ENCODE peak calls at places on chromosome 21, in four cellular contexts. G, M, N and J are unnamed samples. For H3K4me1, the result is how much of the 10 kb centered on the place peaks cover.

GRCh38 chr21:22106720-22107410 is 1108.7 kb downstream of the NCAM2 start:
- DNase-seq in G (no peak), M (no peak), N (no peak), J (no peak)

GRCh38 chr21:45537746-45538291 is 4.4 kb downstream of the SLC19A1 start:
- DNase-seq in G (no peak), M (peak), N (no peak), J (no peak)

GRCh38 chr21:42411197-42411869 is 7.6 kb downstream of the UBASH3A start:
- DNase-seq in G (no peak), M (no peak), N (no peak), J (no peak)

GRCh38 chr21:27582246-27582945 is 615.5 kb upstream of the ADAMTS5 start:
- DNase-seq in G (no peak), M (no peak), N (no peak), J (no peak)

GRCh38 chr21:42459583-42460215 is 36.3 kb downstream of the RSPH1 start:
- DNase-seq in G (no peak), M (peak), N (no peak), J (no peak)

GRCh38 chr21:43691086-43691795 is 27.7 kb upstream of the PDXK start:
- DNase-seq in G (no peak), M (no peak), N (no peak), J (no peak)

GRCh38 chr21:41258617-41259016 is 58.0 kb upstream of the FAM3B start:
- DNase-seq in G (no peak), M (no peak), N (no peak), J (no peak)

GRCh38 chr21:42537106-42537742 is 23.6 kb downstream of the SLC37A1 start:
- DNase-seq in G (no peak), M (no peak), N (no peak), J (no peak)

GRCh38 chr21:42594616-42595280 is 58.7 kb upstream of the PDE9A start:
- DNase-seq in G (no peak), M (no peak), N (no peak), J (no peak)

GRCh38 chr21:43203523-43204080 is 34.8 kb downstream of the CRYAA start:
- DNase-seq in G (no peak), M (no peak), N (no peak), J (peak)

GRCh38 chr21:18517905-18518566 is 114.5 kb upstream of the TMPRSS15 start:
- DNase-seq in G (no peak), M (no peak), N (peak), J (no peak)

GRCh38 chr21:29155118-29155932 is 24.9 kb downstream of the MAP3K7CL start:
- DNase-seq in G (peak), M (no peak), N (no peak), J (peak)

GRCh38 chr21:42319851-42320602 is 4.8 kb upstream of the TFF3 start:
- DNase-seq in G (no peak), M (no peak), N (no peak), J (no peak)

GRCh38 chr21:45278156-45278911 is 9.4 kb downstream of the POFUT2 start:
- DNase-seq in G (no peak), M (no peak), N (no peak), J (no peak)

GRCh38 chr21:21737186-21737585 is 739.0 kb downstream of the NCAM2 start:
- DNase-seq in G (no peak), M (no peak), N (no peak), J (no peak)

GRCh38 chr21:45970674-45971486 is 10.7 kb upstream of the COL6A1 start:
- DNase-seq in G (no peak), M (peak), N (peak), J (peak)

GRCh38 chr21:27425574-27425973 is 458.7 kb upstream of the ADAMTS5 start:
- DNase-seq in G (no peak), M (no peak), N (peak), J (no peak)

GRCh38 chr21:44377201-44377921 is 23.9 kb downstream of the TRPM2 start:
- DNase-seq in G (no peak), M (no peak), N (no peak), J (no peak)

GRCh38 chr21:39134288-39134810 is 48.9 kb downstream of the PSMG1 start:
- DNase-seq in G (no peak), M (no peak), N (no peak), J (no peak)

GRCh38 chr21:45543371-45543709 is 1.1 kb upstream of the SLC19A1 start:
- DNase-seq in G (peak), M (no peak), N (no peak), J (no peak)

GRCh38 chr21:46063227-46063626 is 34.7 kb upstream of the COL6A2 start:
- DNase-seq in G (no peak), M (no peak), N (no peak), J (no peak)

GRCh38 chr21:44898011-44898493 is 22.6 kb downstream of the ITGB2 start:
- DNase-seq in G (no peak), M (no peak), N (no peak), J (no peak)

GRCh38 chr21:38256599-38257302 is at the start of gene KCNJ15:
- DNase-seq in G (no peak), M (no peak), N (no peak), J (no peak)

GRCh38 chr21:41316641-41317392 is at the start of gene FAM3B:
- DNase-seq in G (peak), M (peak), N (no peak), J (no peak)

GRCh38 chr21:27326293-27326692 is 359.4 kb upstream of the ADAMTS5 start:
- DNase-seq in G (no peak), M (no peak), N (no peak), J (no peak)

GRCh38 chr21:14403681-14404318 is 20.9 kb upstream of the HSPA13 start:
- DNase-seq in G (no peak), M (no peak), N (no peak), J (no peak)

GRCh38 chr21:14058566-14058965 is 152.2 kb downstream of the LIPI start:
- DNase-seq in G (no peak), M (no peak), N (no peak), J (no peak)

GRCh38 chr21:15730484-15731242 is 881 bp downstream of the USP25 start:
- DNase-seq in G (no peak), M (no peak), N (no peak), J (no peak)

GRCh38 chr21:41559658-41560599 is 52.0 kb upstream of the TMPRSS2 start:
- DNase-seq in G (no peak), M (no peak), N (no peak), J (no peak)

GRCh38 chr21:25708467-25709065 is 26.1 kb downstream of the ATP5PF start:
- DNase-seq in G (no peak), M (peak), N (peak), J (peak)

GRCh38 chr21:42833439-42833815 is 45.9 kb downstream of the WDR4 start:
- DNase-seq in G (no peak), M (peak), N (peak), J (peak)

GRCh38 chr21:45768741-45769049 is 125.2 kb downstream of the PCBP3 start:
- DNase-seq in G (no peak), M (no peak), N (peak), J (no peak)

DNA sequence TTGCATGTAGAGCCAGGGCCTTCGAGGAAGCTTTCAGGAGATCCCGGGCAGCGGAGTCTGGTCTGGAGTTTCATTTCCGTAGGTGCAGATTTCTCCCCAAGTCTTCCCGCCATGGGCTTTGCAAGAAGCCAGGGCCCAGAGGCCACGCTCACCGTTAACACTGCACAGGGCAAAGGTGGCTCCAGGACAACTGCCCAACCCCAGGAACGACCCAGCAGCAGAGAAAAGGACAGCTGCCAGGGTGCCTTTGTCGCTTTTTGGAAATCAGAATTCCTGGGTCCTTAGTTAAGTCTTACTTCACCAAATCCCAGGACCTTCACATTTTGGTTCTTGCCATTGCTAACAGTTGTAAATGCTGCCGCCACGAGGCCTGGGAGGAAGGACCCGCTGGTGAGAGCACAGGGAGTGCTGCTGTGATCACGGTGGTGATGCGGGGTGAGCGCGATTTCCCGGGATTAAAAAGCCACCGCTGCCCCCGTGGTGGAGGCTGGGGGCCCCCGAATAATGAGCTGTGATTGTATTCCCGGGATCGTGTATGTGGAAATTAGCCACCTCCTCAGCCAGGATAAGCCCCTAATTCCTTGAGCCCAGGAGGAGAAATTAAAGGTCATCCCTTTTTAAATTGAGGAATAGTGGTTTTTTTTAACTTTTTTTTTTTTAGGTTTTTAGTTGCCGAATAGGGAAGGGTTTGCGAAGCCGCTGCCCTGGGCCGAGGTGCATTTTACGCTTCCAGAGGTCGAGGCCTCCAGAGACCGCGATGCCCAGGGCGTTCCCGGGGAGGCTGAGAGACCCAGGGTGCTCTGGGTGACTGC is 8.2 kb downstream of the SIM2 start:
- DNase-seq in G (no peak), M (no peak), N (no peak), J (no peak)
- H3K4me3 ChIP-seq in G (no peak), M (no peak), N (no peak), J (no peak)

GRCh38 chr21:31728191-31728590 is 3.7 kb downstream of the SCAF4 start:
- DNase-seq in G (no peak), M (no peak), N (no peak), J (no peak)

GRCh38 chr21:31725202-31725840 is 6.6 kb downstream of the SCAF4 start:
- DNase-seq in G (no peak), M (no peak), N (no peak), J (no peak)

GRCh38 chr21:31728952-31729351 is 3.0 kb downstream of the SCAF4 start:
- DNase-seq in G (no peak), M (no peak), N (no peak), J (no peak)

GRCh38 chr21:31726407-31726806 is 5.5 kb downstream of the SCAF4 start:
- DNase-seq in G (no peak), M (no peak), N (no peak), J (no peak)

GRCh38 chr21:31727181-31727580 is 4.7 kb downstream of the SCAF4 start:
- DNase-seq in G (no peak), M (no peak), N (no peak), J (no peak)
- H3K4me1 ChIP-seq in G (under half), M (under half), N (under half), J (under half)

GRCh38 chr21:33359446-33359845 is 34.7 kb downstream of the IFNAR1 start:
- DNase-seq in G (no peak), M (no peak), N (no peak), J (no peak)

GRCh38 chr21:33360281-33360680 is 35.5 kb downstream of the IFNAR1 start:
- DNase-seq in G (no peak), M (no peak), N (no peak), J (no peak)

GRCh38 chr21:33360871-33361602 is 36.3 kb downstream of the IFNAR1 start:
- DNase-seq in G (peak), M (peak), N (peak), J (peak)

GRCh38 chr21:33364830-33365229 is 38.4 kb upstream of the IFNGR2 start:
- DNase-seq in G (no peak), M (no peak), N (no peak), J (no peak)

GRCh38 chr21:33362044-33362555 is 37.3 kb downstream of the IFNAR1 start:
- DNase-seq in G (peak), M (peak), N (no peak), J (no peak)
- H3K4me3 ChIP-seq in G (no peak), M (peak), N (peak), J (no peak)

GRCh38 chr21:34307991-34308532 is 55.7 kb upstream of the KCNE2 start:
- DNase-seq in G (no peak), M (no peak), N (no peak), J (no peak)

GRCh38 chr21:34313116-34313515 is 50.7 kb upstream of the KCNE2 start:
- DNase-seq in G (no peak), M (no peak), N (no peak), J (no peak)

GRCh38 chr21:34306246-34306645 is 57.6 kb upstream of the KCNE2 start:
- DNase-seq in G (no peak), M (no peak), N (no peak), J (no peak)

DNA sequence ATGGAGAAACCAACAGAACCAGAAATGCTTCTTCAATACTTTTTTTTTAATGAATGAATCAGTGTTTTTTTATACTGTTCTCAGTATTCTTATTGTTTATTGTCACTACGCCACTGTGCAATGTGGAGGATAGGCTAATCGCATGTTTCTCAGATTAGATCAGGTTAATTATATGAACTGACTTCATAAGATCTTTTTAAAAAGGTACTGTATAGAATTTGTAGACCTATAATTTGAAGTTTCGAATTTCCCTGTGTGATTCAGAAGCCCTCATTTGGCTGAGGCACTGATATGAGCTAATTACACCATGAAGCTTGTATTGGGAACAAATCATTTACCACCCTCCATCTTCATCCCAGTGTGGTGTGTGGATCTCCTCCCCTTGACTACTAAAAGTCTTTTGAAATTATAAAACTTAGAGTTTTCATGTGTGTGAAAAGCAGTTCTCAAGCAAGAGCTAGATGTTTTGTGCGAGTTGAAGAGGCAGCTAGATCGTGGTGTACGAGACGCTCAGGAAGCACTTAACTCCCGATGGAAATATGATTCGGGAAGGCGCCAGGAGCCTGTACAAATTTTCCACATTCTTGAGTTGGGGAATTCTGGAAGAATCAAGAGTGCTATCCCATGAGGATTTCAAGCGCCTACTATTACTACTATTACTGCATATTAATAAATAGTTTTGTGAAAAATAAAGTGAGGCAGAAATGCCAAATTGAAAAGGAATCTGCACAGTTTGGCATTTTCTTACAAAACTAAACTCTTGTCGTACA is 52.1 kb upstream of the KCNE2 start:
- DNase-seq in G (no peak), M (no peak), N (no peak), J (no peak)
- H3K4me1 ChIP-seq in G (under half), M (under half), N (under half), J (under half)

GRCh38 chr21:17512245-17513213 is at the start of gene CXADR:
- DNase-seq in G (peak), M (peak), N (peak), J (peak)

GRCh38 chr21:17519208-17519738 is 6.4 kb downstream of the CXADR start:
- DNase-seq in G (no peak), M (no peak), N (no peak), J (no peak)

GRCh38 chr21:17513214-17514123 is 626 bp downstream of the CXADR start:
- DNase-seq in G (peak), M (peak), N (peak), J (peak)

GRCh38 chr21:17519965-17520364 is 7.1 kb downstream of the CXADR start:
- DNase-seq in G (no peak), M (no peak), N (no peak), J (no peak)

GRCh38 chr21:17514124-17514481 is 1.3 kb downstream of the CXADR start:
- DNase-seq in G (no peak), M (no peak), N (no peak), J (no peak)
- H3K4me3 ChIP-seq in G (no peak), M (peak), N (peak), J (no peak)